ENCODE peak calls at places on chromosomes 3 and 15, in five cellular contexts. O is A549, V is IMR-90, F is K562, R is SK-N-SH. L is an unnamed sample.

GRCh38 chr3:59979542-59979941 is 929.7 kb upstream of the CFAP20DC start:
- DNase-seq in O (no peak), V (no peak), F (no peak), R (no peak), L (no peak)

GRCh38 chr3:150737874-150738679 is 24.9 kb downstream of the SIAH2 start:
- DNase-seq in O (no peak), V (peak; percentile 48), F (peak; percentile 89), R (no peak), L (peak; percentile 57)

GRCh38 chr15:36370735-36371115 is 208.7 kb upstream of the CDIN1 start:
- DNase-seq in O (no peak), V (peak; percentile 88), F (no peak), R (no peak), L (no peak)

GRCh38 chr15:101684384-101684783 is 32.2 kb upstream of the TM2D3 start:
- DNase-seq in O (peak; percentile 58), V (peak; percentile 82), F (no peak), R (no peak), L (no peak)

GRCh38 chr3:100386437-100387064 is 14.3 kb downstream of the TOMM70 start:
- DNase-seq in O (no peak), V (peak; percentile 35), F (no peak), R (no peak), L (no peak)

GRCh38 chr3:197428117-197428761 is 127.5 kb downstream of the BDH1 start:
- DNase-seq in O (peak; percentile 30), V (peak; percentile 36), F (peak; percentile 68), R (peak; percentile 54), L (no peak)

GRCh38 chr3:161409069-161409468 is 37.8 kb upstream of the SPTSSB start:
- DNase-seq in O (peak; percentile 14), V (peak; percentile 23), F (peak; percentile 44), R (peak; percentile 28), L (no peak)

GRCh38 chr15:61571026-61571425 is 341.9 kb upstream of the RORA start:
- DNase-seq in O (no peak), V (no peak), F (no peak), R (no peak), L (no peak)

GRCh38 chr3:105365171-105365535 is 1.6 kb upstream of the ALCAM start:
- DNase-seq in O (no peak), V (no peak), F (no peak), R (no peak), L (no peak)

GRCh38 chr3:196660381-196661166 is 21.1 kb downstream of the NRROS start:
- DNase-seq in O (no peak), V (no peak), F (no peak), R (no peak), L (no peak)

GRCh38 chr15:64856429-64857145 is 14.9 kb downstream of the PLEKHO2 start:
- DNase-seq in O (no peak), V (peak; percentile 80), F (no peak), R (peak; percentile 80), L (no peak)

GRCh38 chr3:40901298-40901697 is 298.0 kb upstream of the CTNNB1 start:
- DNase-seq in O (no peak), V (no peak), F (no peak), R (no peak), L (no peak)

GRCh38 chr3:112894258-112894657 is 47.6 kb upstream of the CD200R1L start:
- DNase-seq in O (no peak), V (peak; percentile 63), F (peak; percentile 69), R (no peak), L (no peak)

GRCh38 chr3:175585898-175586297 is 726.8 kb downstream of the NAALADL2 start:
- DNase-seq in O (no peak), V (peak; percentile 87), F (no peak), R (no peak), L (no peak)

GRCh38 chr3:169699070-169699469 is 35.6 kb upstream of the MECOM start:
- DNase-seq in O (no peak), V (peak; percentile 9), F (no peak), R (no peak), L (no peak)

GRCh38 chr3:31917303-31917903 is 63.7 kb downstream of the OSBPL10 start:
- DNase-seq in O (no peak), V (no peak), F (no peak), R (no peak), L (peak; percentile 15)

GRCh38 chr3:94303897-94304296 is 241.0 kb downstream of the NSUN3 start:
- DNase-seq in O (no peak), V (peak; percentile 1), F (no peak), R (no peak), L (no peak)

GRCh38 chr3:70829101-70829500 is 516.7 kb upstream of the MDFIC2 start:
- DNase-seq in O (no peak), V (peak; percentile 88), F (no peak), R (no peak), L (no peak)

GRCh38 chr3:156668073-156668763 is 6.2 kb upstream of the TIPARP start:
- DNase-seq in O (no peak), V (peak; percentile 60), F (peak; percentile 35), R (no peak), L (no peak)

GRCh38 chr3:19446687-19447086 is 298.4 kb downstream of the KCNH8 start:
- DNase-seq in O (no peak), V (no peak), F (no peak), R (no peak), L (no peak)

GRCh38 chr3:98027084-98027445 is 8.1 kb downstream of the GABRR3 start:
- DNase-seq in O (no peak), V (no peak), F (no peak), R (no peak), L (no peak)

GRCh38 chr15:38474155-38474757 is 20.3 kb downstream of the FAM98B start:
- DNase-seq in O (peak; percentile 16), V (peak; percentile 82), F (peak; percentile 58), R (peak; percentile 62), L (peak; percentile 33)

GRCh38 chr15:39934415-39935044 is 615 bp downstream of the EIF2AK4 start:
- DNase-seq in O (no peak), V (no peak), F (peak; percentile 32), R (peak; percentile 15), L (no peak)

GRCh38 chr3:180516368-180516767 is 85.6 kb upstream of the TTC14 start:
- DNase-seq in O (no peak), V (no peak), F (no peak), R (no peak), L (no peak)

DNA sequence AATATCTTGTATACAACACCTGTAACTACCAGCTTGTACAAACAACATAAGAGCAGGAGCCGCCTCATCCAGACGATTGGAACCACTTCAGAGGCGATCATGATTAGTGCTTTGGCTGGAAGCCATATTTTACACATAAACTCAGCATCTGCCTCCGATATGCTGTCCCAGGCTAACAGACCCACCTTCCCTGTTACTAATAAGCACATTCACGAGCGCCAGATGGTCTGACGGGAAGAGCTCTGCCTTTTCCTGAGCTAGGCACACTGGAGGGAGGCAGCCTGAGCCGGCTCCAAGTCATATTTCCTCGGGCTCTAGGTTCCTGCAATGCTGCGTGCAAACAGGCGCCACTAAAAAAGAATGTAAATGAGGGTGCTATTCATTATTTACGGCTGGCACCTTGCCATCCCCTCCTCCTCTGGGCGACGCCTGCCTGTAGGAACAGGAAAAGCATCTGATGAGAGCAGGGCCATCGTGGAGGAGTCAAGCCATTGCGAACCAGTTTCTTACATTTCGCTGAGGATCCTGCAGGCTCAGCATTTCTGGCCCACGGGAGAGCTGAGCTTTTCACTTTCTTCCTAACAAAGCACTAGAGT is 98.2 kb downstream of the ANXA2 start:
- DNase-seq in O (peak; percentile 12), V (no peak), F (peak; percentile 40), R (peak; percentile 44), L (no peak)
- TF ChIP-seq RCOR1 in O (no peak), V (no peak), F (no peak), R (no peak), L (no peak)

GRCh38 chr3:62113092-62113491 is 260.3 kb downstream of the FEZF2 start:
- DNase-seq in O (no peak), V (no peak), F (no peak), R (no peak), L (no peak)

GRCh38 chr3:62110801-62111200 is 262.5 kb downstream of the FEZF2 start:
- DNase-seq in O (no peak), V (peak; percentile 3), F (no peak), R (no peak), L (no peak)

GRCh38 chr3:62109534-62109933 is 263.8 kb downstream of the FEZF2 start:
- DNase-seq in O (no peak), V (peak; percentile 96), F (no peak), R (no peak), L (no peak)
- TF ChIP-seq RCOR1 in O (no peak), V (peak; percentile 83), F (no peak), R (no peak), L (no peak)

GRCh38 chr3:2876362-2876761 is 233.8 kb downstream of the IL5RA start:
- DNase-seq in O (no peak), V (no peak), F (no peak), R (no peak), L (no peak)
- TF ChIP-seq RCOR1 in O (no peak), V (no peak), F (no peak), R (no peak), L (no peak)

GRCh38 chr3:6362406-6362805 is 498.5 kb upstream of the GRM7 start:
- DNase-seq in O (no peak), V (no peak), F (no peak), R (no peak), L (no peak)
- TF ChIP-seq RCOR1 in O (no peak), V (no peak), F (no peak), R (no peak), L (no peak)

GRCh38 chr15:50363612-50364011 is 8.6 kb upstream of the GABPB1 start:
- DNase-seq in O (no peak), V (no peak), F (no peak), R (no peak), L (no peak)

GRCh38 chr15:50365570-50365969 is 10.6 kb upstream of the GABPB1 start:
- DNase-seq in O (no peak), V (no peak), F (no peak), R (no peak), L (no peak)
- TF ChIP-seq RCOR1 in O (no peak), V (no peak), F (no peak), R (no peak), L (no peak)